ENCODE peak calls at places on chromosomes 7 and 10, in six cellular contexts. J is activated naive CD8-positive, alpha-beta T cell treated with anti-CD3 and anti-CD28 coated beads, Interleukin-2, amount 50 U/mL, for 24 hours; N is kidney tubule cell; A is CD4-positive, alpha-beta memory T cell; L is HT-29; U is dermis microvascular lymphatic vessel endothelial cell. Y is an unnamed sample.

GRCh38 chr10:15196335-15196834 is 27.9 kb upstream of the NMT2 start:
- DNase-seq in U (no peak), J (no peak), N (no peak), L (no peak), A (no peak), Y (no peak)

GRCh38 chr7:157501576-157501975 is 164.8 kb downstream of the DNAJB6 start:
- DNase-seq in L (no peak), J (no peak), U (no peak), A (peak), N (no peak), Y (no peak)

GRCh38 chr7:50119815-50120637 is 27.0 kb upstream of the ZPBP start:
- DNase-seq in L (peak), A (peak), U (no peak), N (peak), J (peak), Y (no peak)

GRCh38 chr10:17873946-17874345 is 64.8 kb downstream of the MRC1 start:
- DNase-seq in U (no peak), N (no peak), L (no peak), J (no peak), A (no peak), Y (no peak)

GRCh38 chr7:103690576-103690975 is 244.6 kb upstream of the SLC26A5 start:
- DNase-seq in U (no peak), A (no peak), J (no peak), N (peak), L (no peak), Y (no peak)

GRCh38 chr10:30373596-30374327 is 24.7 kb upstream of the MTPAP start:
- DNase-seq in L (no peak), U (no peak), J (peak), N (no peak), A (peak), Y (no peak)

GRCh38 chr10:109737009-109737408 is 186.3 kb downstream of the XPNPEP1 start:
- DNase-seq in A (no peak), N (no peak), L (no peak), U (no peak), J (no peak), Y (no peak)

GRCh38 chr7:94547128-94547527 is 37.5 kb downstream of the CASD1 start:
- DNase-seq in J (no peak), A (no peak), N (no peak), L (peak), U (peak), Y (no peak)

GRCh38 chr10:113171662-113172061 is 221.6 kb downstream of the TCF7L2 start:
- DNase-seq in U (no peak), A (no peak), J (no peak), N (no peak), L (no peak), Y (no peak)

GRCh38 chr7:19410096-19410495 is 264.9 kb upstream of the FERD3L start:
- DNase-seq in N (no peak), U (no peak), J (no peak), L (no peak), A (no peak), Y (no peak)

GRCh38 chr10:13390604-13391522 is 42.8 kb upstream of the SEPHS1 start:
- DNase-seq in U (peak), A (no peak), N (no peak), L (no peak), J (no peak), Y (no peak)

GRCh38 chr10:21078410-21079329 is 181.6 kb upstream of the NEBL start:
- DNase-seq in N (peak), L (peak), U (peak), J (peak), A (no peak), Y (no peak)

GRCh38 chr7:100353685-100354330 is 4.1 kb upstream of the PILRB start:
- DNase-seq in J (peak), N (no peak), U (no peak), L (no peak), A (no peak), Y (no peak)

GRCh38 chr10:26626066-26626465 is 71.4 kb upstream of the PDSS1 start:
- DNase-seq in U (no peak), L (no peak), N (no peak), A (no peak), J (no peak), Y (no peak)

GRCh38 chr10:77774940-77775391 is 137.4 kb upstream of the KCNMA1 start:
- DNase-seq in N (no peak), J (no peak), L (no peak), A (no peak), U (no peak), Y (peak)

GRCh38 chr7:18177815-18178660 is 150.4 kb upstream of the PRPS1L1 start:
- DNase-seq in L (peak), J (no peak), N (peak), U (no peak), A (no peak), Y (no peak)

GRCh38 chr10:110275140-110275729 is 29.5 kb downstream of the SMNDC1 start:
- DNase-seq in U (no peak), A (peak), N (no peak), L (no peak), J (no peak), Y (no peak)

GRCh38 chr10:26627320-26627719 is 70.2 kb upstream of the PDSS1 start:
- DNase-seq in J (no peak), U (no peak), N (no peak), A (no peak), L (no peak), Y (no peak)

Y was measured in epithelial cell of proximal tubule.